ENCODE peak calls at places on chromosomes 11 and 22, in nine cellular contexts. Z is osteocyte, D is transverse colon, X is choroid plexus epithelial cell, Q is K562, H is heart left ventricle, K is A549, P is AG09309, S is ovary. M is an unnamed sample.

GRCh38 chr11:102064316-102064715 is 17.1 kb downstream of the CFAP300 start:
- DNase-seq in Z (no peak), D (no peak), X (no peak), Q (no peak), H (no peak), K (no peak), P (no peak), S (no peak), M (no peak)

GRCh38 chr11:3824714-3825472 is 15.9 kb downstream of the RHOG start:
- DNase-seq in Z (no peak), D (peak), X (peak), Q (peak), H (peak), K (peak), P (no peak), S (peak), M (peak)

GRCh38 chr11:130037881-130038601 is 31.7 kb upstream of the APLP2 start:
- DNase-seq in Z (peak), D (no peak), X (peak), Q (peak), H (no peak), K (no peak), P (no peak), S (no peak), M (no peak)

GRCh38 chr11:108672113-108672512 is 7.2 kb downstream of the DDX10 start:
- DNase-seq in Z (no peak), D (no peak), X (peak), Q (no peak), H (no peak), K (no peak), P (no peak), S (peak), M (no peak)

GRCh38 chr11:47271961-47272661 is 2.2 kb downstream of the MADD start:
- DNase-seq in Z (no peak), D (peak), X (no peak), Q (no peak), H (peak), K (no peak), P (no peak), S (no peak), M (no peak)

GRCh38 chr11:46246514-46246913 is 30.9 kb upstream of the CREB3L1 start:
- DNase-seq in Z (no peak), D (no peak), X (peak), Q (no peak), H (no peak), K (no peak), P (peak), S (no peak), M (no peak)

GRCh38 chr11:86551286-86551685 is 121.1 kb downstream of the ME3 start:
- DNase-seq in Z (no peak), D (no peak), X (peak), Q (no peak), H (peak), K (peak), P (peak), S (no peak), M (no peak)

GRCh38 chr11:77113382-77114088 is 10.9 kb downstream of the OMP start:
- DNase-seq in Z (no peak), D (no peak), X (peak), Q (peak), H (no peak), K (peak), P (no peak), S (peak), M (no peak)

GRCh38 chr22:46866591-46866990 is 104.1 kb downstream of the TBC1D22A start:
- DNase-seq in Z (no peak), D (no peak), X (peak), Q (no peak), H (no peak), K (no peak), P (peak), S (no peak), M (no peak)

GRCh38 chr22:45208993-45209838 is 31.5 kb downstream of the KIAA0930 start:
- DNase-seq in Z (peak), D (no peak), X (peak), Q (peak), H (peak), K (peak), P (no peak), S (no peak), M (peak)

GRCh38 chr11:11157201-11157600 is 195.8 kb downstream of the CSNK2A3 start:
- DNase-seq in Z (no peak), D (no peak), X (peak), Q (peak), H (peak), K (peak), P (no peak), S (no peak), M (no peak)

GRCh38 chr11:64848779-64849599 is 4.5 kb upstream of the CDC42BPG start:
- DNase-seq in Z (no peak), D (peak), X (no peak), Q (no peak), H (no peak), K (no peak), P (no peak), S (no peak), M (no peak)

GRCh38 chr11:3738241-3738640 is 59.1 kb downstream of the NUP98 start:
- DNase-seq in Z (no peak), D (no peak), X (peak), Q (no peak), H (no peak), K (no peak), P (peak), S (no peak), M (no peak)

GRCh38 chr11:14310696-14311095 is 48.3 kb downstream of the RRAS2 start:
- DNase-seq in Z (no peak), D (no peak), X (peak), Q (no peak), H (no peak), K (no peak), P (peak), S (no peak), M (no peak)

GRCh38 chr11:120170741-120171261 is 32.9 kb upstream of the TRIM29 start:
- DNase-seq in Z (no peak), D (no peak), X (no peak), Q (no peak), H (no peak), K (no peak), P (no peak), S (no peak), M (peak)

GRCh38 chr22:19224557-19224956 is 46.0 kb upstream of the SLC25A1 start:
- DNase-seq in Z (no peak), D (no peak), X (no peak), Q (no peak), H (no peak), K (no peak), P (no peak), S (no peak), M (no peak)

GRCh38 chr11:85076535-85077330 is 550.4 kb downstream of the DLG2 start:
- DNase-seq in Z (no peak), D (no peak), X (peak), Q (no peak), H (peak), K (no peak), P (no peak), S (no peak), M (no peak)

GRCh38 chr11:25860677-25861445 is 471.1 kb upstream of the ANO3 start:
- DNase-seq in Z (no peak), D (no peak), X (peak), Q (no peak), H (no peak), K (no peak), P (no peak), S (no peak), M (no peak)

GRCh38 chr22:22984967-22985366 is 85.4 kb upstream of the GNAZ start:
- DNase-seq in Z (no peak), D (no peak), X (no peak), Q (peak), H (no peak), K (no peak), P (no peak), S (no peak), M (no peak)

GRCh38 chr11:7573193-7573557 is 59.4 kb downstream of the PPFIBP2 start:
- DNase-seq in Z (no peak), D (no peak), X (peak), Q (no peak), H (no peak), K (no peak), P (no peak), S (no peak), M (no peak)

GRCh38 chr11:73761403-73761945 is 600 bp upstream of the RAB6A start:
- DNase-seq in Z (no peak), D (peak), X (no peak), Q (no peak), H (no peak), K (no peak), P (no peak), S (peak), M (no peak)

GRCh38 chr11:36498721-36499120 is 11.4 kb downstream of the TRAF6 start:
- DNase-seq in Z (no peak), D (no peak), X (no peak), Q (no peak), H (no peak), K (no peak), P (no peak), S (no peak), M (no peak)

GRCh38 chr22:42621505-42622002 is 6.9 kb upstream of the POLDIP3 start:
- DNase-seq in Z (peak), D (peak), X (peak), Q (peak), H (peak), K (peak), P (no peak), S (peak), M (no peak)

GRCh38 chr11:47179655-47179991 is 2.9 kb upstream of the ARFGAP2 start:
- DNase-seq in Z (no peak), D (no peak), X (peak), Q (peak), H (no peak), K (peak), P (no peak), S (no peak), M (no peak)

GRCh38 chr22:46111645-46112306 is 38.5 kb upstream of the PPARA start:
- DNase-seq in Z (no peak), D (no peak), X (peak), Q (no peak), H (no peak), K (no peak), P (no peak), S (peak), M (no peak)

GRCh38 chr11:64844330-64845124 is at the start of gene CDC42BPG:
- DNase-seq in Z (peak), D (peak), X (peak), Q (peak), H (peak), K (peak), P (no peak), S (peak), M (no peak)

GRCh38 chr11:92830382-92831148 is 138.9 kb upstream of the MTNR1B start:
- DNase-seq in Z (no peak), D (no peak), X (no peak), Q (no peak), H (no peak), K (no peak), P (no peak), S (no peak), M (no peak)

GRCh38 chr22:19691721-19692341 is 22.5 kb upstream of the SEPTIN5 start:
- DNase-seq in Z (no peak), D (no peak), X (peak), Q (peak), H (no peak), K (peak), P (no peak), S (no peak), M (peak)

GRCh38 chr11:15849265-15849664 is 507.1 kb downstream of the SOX6 start:
- DNase-seq in Z (no peak), D (no peak), X (no peak), Q (no peak), H (no peak), K (no peak), P (no peak), S (no peak), M (no peak)

GRCh38 chr11:35619030-35619753 is 932 bp downstream of the FJX1 start:
- DNase-seq in Z (peak), D (peak), X (peak), Q (peak), H (peak), K (peak), P (no peak), S (no peak), M (peak)

GRCh38 chr11:110896358-110896757 is 184.1 kb upstream of the ARHGAP20 start:
- DNase-seq in Z (no peak), D (no peak), X (peak), Q (no peak), H (no peak), K (no peak), P (peak), S (no peak), M (no peak)
- TF ChIP-seq CTCF in Z (no peak), D (no peak), X (no peak), Q (no peak), H (no peak), K (no peak), P (no peak), S (no peak), M (no peak)

GRCh38 chr11:58900479-58901420 is 38.5 kb upstream of the GLYATL1 start:
- DNase-seq in Z (no peak), D (peak), X (peak), Q (peak), H (peak), K (peak), P (peak), S (no peak), M (no peak)
- TF ChIP-seq CTCF in Z (peak), D (peak), X (peak), Q (peak), H (peak), K (peak), P (peak), S (no peak), M (no peak)

GRCh38 chr11:33531743-33532181 is 168.9 kb downstream of the C11orf91 start:
- DNase-seq in Z (no peak), D (no peak), X (peak), Q (no peak), H (peak), K (no peak), P (peak), S (no peak), M (no peak)
- TF ChIP-seq CTCF in Z (no peak), D (no peak), X (no peak), Q (no peak), H (no peak), K (no peak), P (no peak), S (no peak), M (no peak)

GRCh38 chr22:30426395-30427353 is 1.1 kb downstream of the MTFP1 start:
- DNase-seq in Z (peak), D (peak), X (peak), Q (peak), H (peak), K (peak), P (no peak), S (peak), M (peak)

GRCh38 chr22:30423959-30424380 is 1.6 kb upstream of the MTFP1 start:
- DNase-seq in Z (peak), D (peak), X (peak), Q (peak), H (peak), K (peak), P (peak), S (peak), M (peak)

GRCh38 chr22:30425327-30425615 is 297 bp upstream of the MTFP1 start:
- DNase-seq in Z (no peak), D (no peak), X (no peak), Q (no peak), H (no peak), K (no peak), P (no peak), S (no peak), M (no peak)

GRCh38 chr22:30424471-30425326 is 869 bp upstream of the MTFP1 start:
- DNase-seq in Z (no peak), D (peak), X (no peak), Q (no peak), H (no peak), K (peak), P (no peak), S (no peak), M (no peak)

GRCh38 chr22:30425616-30426394 is at the start of gene MTFP1:
- DNase-seq in Z (peak), D (peak), X (peak), Q (peak), H (peak), K (peak), P (no peak), S (peak), M (peak)
- TF ChIP-seq CTCF in Z (no peak), D (no peak), X (peak), Q (no peak), H (peak), K (no peak), P (peak), S (no peak), M (no peak)

M was measured in sigmoid colon.